ENCODE peak calls at places on chromosomes 16 and 17, in nine cellular contexts. X is dorsolateral prefrontal cortex; B is cardiac muscle cell; Q is fibroblast of lung; D is OCI-LY7; Z is transverse colon; R is neural progenitor cell; W is A549; H is effector memory CD4-positive, alpha-beta T cell. A is an unnamed sample.
A peak's percentile ranks its signal among the peaks of the same experiment; 100 is the strongest.

GRCh38 chr16:16033208-16033717 is 83.8 kb downstream of the ABCC1 start:
- DNase-seq in X (no peak), B (no peak), Q (no peak), D (peak; percentile 34), Z (no peak), R (no peak), W (no peak), H (peak; percentile 5), A (no peak)

GRCh38 chr16:81174644-81175324 is 63.7 kb upstream of the BCO1 start:
- DNase-seq in X (no peak), B (no peak), Q (peak; percentile 24), D (no peak), Z (no peak), R (no peak), W (peak; percentile 72), H (no peak), A (no peak)

GRCh38 chr17:82120148-82120547 is 22.1 kb upstream of the FASN start:
- DNase-seq in X (no peak), B (no peak), Q (peak; percentile 43), D (no peak), Z (no peak), R (no peak), W (no peak), H (no peak), A (no peak)

GRCh38 chr16:70391881-70392481 is 45.3 kb downstream of the DDX19A start:
- DNase-seq in X (peak; percentile 89), B (peak; percentile 32), Q (peak; percentile 50), D (no peak), Z (no peak), R (no peak), W (peak; percentile 28), H (no peak), A (peak; percentile 55)

GRCh38 chr16:64791756-64792155 is 330.1 kb downstream of the CDH11 start:
- DNase-seq in X (no peak), B (peak; percentile 1), Q (peak; percentile 53), D (no peak), Z (no peak), R (no peak), W (no peak), H (no peak), A (no peak)

GRCh38 chr17:7856840-7857723 is at the start of gene NAA38:
- DNase-seq in X (peak; percentile 98), B (peak; percentile 99), Q (peak; percentile 99), D (peak; percentile 100), Z (peak; percentile 97), R (peak; percentile 100), W (peak; percentile 100), H (peak; percentile 93), A (peak; percentile 99)

GRCh38 chr16:11254913-11255736 is 879 bp downstream of the SOCS1 start:
- DNase-seq in X (no peak), B (peak; percentile 62), Q (peak; percentile 69), D (peak; percentile 85), Z (peak; percentile 60), R (peak; percentile 68), W (peak; percentile 63), H (peak; percentile 50), A (peak; percentile 64)

GRCh38 chr16:51184702-51185433 is 33.8 kb upstream of the SALL1 start:
- DNase-seq in X (no peak), B (no peak), Q (no peak), D (peak; percentile 91), Z (no peak), R (peak; percentile 27), W (no peak), H (no peak), A (no peak)

GRCh38 chr17:80005360-80006338 is 30.0 kb downstream of the TBC1D16 start:
- DNase-seq in X (no peak), B (peak; percentile 58), Q (no peak), D (peak; percentile 72), Z (peak; percentile 44), R (peak; percentile 66), W (peak; percentile 60), H (peak; percentile 30), A (no peak)

GRCh38 chr17:61386251-61386650 is 13.4 kb upstream of the TBX2 start:
- DNase-seq in X (no peak), B (no peak), Q (no peak), D (no peak), Z (no peak), R (no peak), W (no peak), H (no peak), A (no peak)

GRCh38 chr16:57694556-57695377 is at the start of gene DRC7:
- DNase-seq in X (peak; percentile 63), B (peak; percentile 72), Q (peak; percentile 41), D (peak; percentile 58), Z (peak; percentile 25), R (peak; percentile 90), W (peak; percentile 68), H (no peak), A (no peak)

GRCh38 chr16:58638148-58639036 is 8.8 kb upstream of the CNOT1 start:
- DNase-seq in X (no peak), B (peak; percentile 89), Q (peak; percentile 90), D (no peak), Z (peak; percentile 35), R (peak; percentile 35), W (peak; percentile 74), H (no peak), A (peak; percentile 71)

GRCh38 chr16:82995927-82996441 is 369.2 kb downstream of the CDH13 start:
- DNase-seq in X (no peak), B (peak; percentile 93), Q (peak; percentile 87), D (no peak), Z (peak; percentile 23), R (no peak), W (no peak), H (no peak), A (no peak)

GRCh38 chr17:29592850-29593545 is at the start of gene ANKRD13B:
- DNase-seq in X (peak; percentile 75), B (no peak), Q (no peak), D (peak; percentile 71), Z (peak; percentile 55), R (peak; percentile 76), W (peak; percentile 66), H (no peak), A (peak; percentile 72)

GRCh38 chr16:4376126-4376819 is 4.6 kb downstream of the VASN start:
- DNase-seq in X (peak; percentile 82), B (peak; percentile 92), Q (peak; percentile 87), D (no peak), Z (peak; percentile 76), R (peak; percentile 4), W (no peak), H (no peak), A (peak; percentile 96)

GRCh38 chr17:15892679-15893332 is 52.1 kb upstream of the ADORA2B start:
- DNase-seq in X (no peak), B (peak; percentile 46), Q (peak; percentile 89), D (no peak), Z (no peak), R (no peak), W (peak; percentile 81), H (no peak), A (no peak)

GRCh38 chr16:46690281-46691178 is 1.1 kb downstream of the ORC6 start:
- DNase-seq in X (no peak), B (peak; percentile 51), Q (peak; percentile 39), D (peak; percentile 39), Z (peak; percentile 38), R (peak; percentile 2), W (no peak), H (no peak), A (no peak)
- H3K27ac ChIP-seq in X (no peak overlapping the region), B (peak overlapping the region; percentile 94), Q (peak overlapping the region; percentile 99), D (peak overlapping the region; percentile 79), Z (peak overlapping the region; percentile 92), R (no peak overlapping the region), W (peak overlapping the region; percentile 92), H (peak overlapping the region; percentile 94), A (no peak overlapping the region)

GRCh38 chr17:75724016-75725003 is 3.1 kb downstream of the ITGB4 start:
- DNase-seq in X (no peak), B (no peak), Q (no peak), D (no peak), Z (peak; percentile 30), R (no peak), W (no peak), H (no peak), A (no peak)
- H3K4me3 ChIP-seq in X (no peak overlapping the region), B (no peak overlapping the region), Q (no peak overlapping the region), D (no peak overlapping the region), Z (no peak overlapping the region), R (no peak overlapping the region), W (no peak overlapping the region), H (no peak overlapping the region), A (no peak overlapping the region)

DNA sequence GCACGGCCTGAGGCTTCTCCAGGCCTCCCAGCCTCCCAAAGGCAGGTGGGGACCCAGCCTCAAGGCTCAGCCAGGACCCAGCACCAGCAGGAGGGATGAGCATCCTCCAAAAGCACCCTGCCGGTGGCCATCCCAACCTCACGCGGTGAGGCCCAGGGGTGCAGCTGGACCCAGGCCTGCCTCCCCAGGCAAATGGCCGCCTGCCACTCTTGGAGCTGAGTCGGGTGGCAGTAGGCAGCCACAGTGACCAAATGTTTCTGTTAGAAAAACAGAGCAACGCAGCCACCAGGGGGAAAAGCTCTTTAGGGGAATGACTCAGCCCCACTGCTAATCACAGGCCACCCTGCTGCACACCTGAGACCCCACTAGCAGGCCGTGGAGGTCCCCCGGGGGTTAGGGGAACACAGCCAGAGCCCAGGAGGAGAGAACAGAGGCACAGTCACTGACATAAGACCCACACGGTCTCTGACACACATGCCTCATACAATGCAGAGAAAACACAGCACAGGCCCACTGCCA is 12.5 kb downstream of the BCAR1 start:
- DNase-seq in X (no peak), B (no peak), Q (no peak), D (no peak), Z (no peak), R (no peak), W (no peak), H (no peak), A (peak; percentile 89)
- H3K27ac ChIP-seq in X (peak overlapping the region; percentile 99), B (peak overlapping the region; percentile 95), Q (peak overlapping the region; percentile 94), D (no peak overlapping the region), Z (peak overlapping the region; percentile 59), R (peak overlapping the region; percentile 5), W (peak overlapping the region; percentile 48), H (no peak overlapping the region), A (peak overlapping the region; percentile 93)

GRCh38 chr17:1365445-1366039 is 34.5 kb downstream of the YWHAE start:
- DNase-seq in X (peak; percentile 47), B (peak; percentile 87), Q (peak; percentile 68), D (peak; percentile 81), Z (peak; percentile 63), R (peak; percentile 84), W (peak; percentile 87), H (peak; percentile 31), A (no peak)

GRCh38 chr17:1366234-1366633 is 33.8 kb downstream of the YWHAE start:
- DNase-seq in X (no peak), B (no peak), Q (no peak), D (no peak), Z (no peak), R (no peak), W (no peak), H (no peak), A (peak; percentile 36)

GRCh38 chr17:1362065-1362848 is 37.8 kb downstream of the YWHAE start:
- DNase-seq in X (no peak), B (no peak), Q (peak; percentile 26), D (peak; percentile 47), Z (no peak), R (no peak), W (no peak), H (no peak), A (peak; percentile 21)

GRCh38 chr17:1360975-1361374 is 39.0 kb downstream of the YWHAE start:
- DNase-seq in X (no peak), B (no peak), Q (no peak), D (no peak), Z (no peak), R (no peak), W (no peak), H (no peak), A (no peak)

DNA sequence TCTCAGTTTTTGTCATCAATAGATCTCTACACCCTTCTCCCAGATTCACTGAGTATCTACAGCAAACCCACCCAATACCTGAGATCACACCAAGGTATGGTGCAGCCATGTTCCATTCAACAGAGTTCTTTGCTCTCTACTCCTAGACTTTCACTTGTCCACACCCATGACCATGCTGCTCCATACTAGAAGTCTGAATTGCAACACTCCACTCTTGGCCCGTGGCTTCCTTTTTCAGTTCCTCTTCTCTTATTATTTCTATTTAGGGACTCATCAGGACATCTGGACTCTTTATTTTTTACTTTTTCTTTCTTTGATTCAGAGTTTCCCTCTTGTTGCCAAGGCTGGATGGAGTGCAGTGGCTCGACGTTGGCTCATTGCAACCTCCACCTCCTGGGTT is 37.1 kb downstream of the YWHAE start:
- DNase-seq in X (no peak), B (peak; percentile 42), Q (no peak), D (peak; percentile 57), Z (peak; percentile 42), R (no peak), W (no peak), H (no peak), A (peak; percentile 66)
- H3K4me3 ChIP-seq in X (no peak overlapping the region), B (no peak overlapping the region), Q (no peak overlapping the region), D (no peak overlapping the region), Z (no peak overlapping the region), R (no peak overlapping the region), W (no peak overlapping the region), H (no peak overlapping the region), A (no peak overlapping the region)

A was measured in aorta.